ENCODE peak calls at places on chromosomes 6 and 20, in eight cellular contexts. One of them, this sample, is unnamed.
A peak's percentile ranks its signal among the peaks of the same experiment; 100 is the strongest.

GRCh38 chr6:45791600-45792168 is 224.0 kb downstream of the CLIC5 start:
- DNase-seq in mesenchymal stem cell: peak; percentile 37
- DNase-seq in transverse colon: no peak
- DNase-seq in SJSA1: peak; percentile 66
- DNase-seq in uterus: no peak
- DNase-seq in breast epithelium: no peak
- DNase-seq in AG04450: peak; percentile 20
- DNase-seq in left ventricle myocardium inferior: no peak
- DNase-seq in this sample: no peak

GRCh38 chr6:11221623-11222384 is 10.7 kb downstream of the NEDD9 start:
- DNase-seq in mesenchymal stem cell: no peak
- DNase-seq in left ventricle myocardium inferior: no peak
- DNase-seq in breast epithelium: no peak
- DNase-seq in transverse colon: no peak
- DNase-seq in SJSA1: no peak
- DNase-seq in AG04450: no peak
- DNase-seq in uterus: no peak
- DNase-seq in this sample: no peak

GRCh38 chr6:140071601-140072062 is 697.2 kb upstream of the CITED2 start:
- DNase-seq in SJSA1: no peak
- DNase-seq in left ventricle myocardium inferior: no peak
- DNase-seq in transverse colon: no peak
- DNase-seq in AG04450: no peak
- DNase-seq in uterus: no peak
- DNase-seq in breast epithelium: no peak
- DNase-seq in mesenchymal stem cell: peak; percentile 75
- DNase-seq in this sample: no peak

GRCh38 chr6:1643830-1644445 is 34.2 kb downstream of the FOXC1 start:
- DNase-seq in uterus: no peak
- DNase-seq in AG04450: no peak
- DNase-seq in transverse colon: no peak
- DNase-seq in mesenchymal stem cell: no peak
- DNase-seq in breast epithelium: no peak
- DNase-seq in left ventricle myocardium inferior: no peak
- DNase-seq in SJSA1: no peak
- DNase-seq in this sample: no peak

GRCh38 chr6:28775052-28775376 is 148.8 kb downstream of the TRIM27 start:
- DNase-seq in AG04450: no peak
- DNase-seq in left ventricle myocardium inferior: no peak
- DNase-seq in mesenchymal stem cell: no peak
- DNase-seq in transverse colon: no peak
- DNase-seq in breast epithelium: no peak
- DNase-seq in uterus: no peak
- DNase-seq in SJSA1: no peak
- DNase-seq in this sample: no peak

GRCh38 chr6:159893064-159893463 is 2.3 kb downstream of the MAS1 start:
- DNase-seq in transverse colon: no peak
- DNase-seq in mesenchymal stem cell: no peak
- DNase-seq in SJSA1: no peak
- DNase-seq in AG04450: no peak
- DNase-seq in uterus: no peak
- DNase-seq in left ventricle myocardium inferior: no peak
- DNase-seq in breast epithelium: no peak
- DNase-seq in this sample: no peak

GRCh38 chr6:35065870-35066269 is 75.3 kb downstream of the TCP11 start:
- DNase-seq in SJSA1: no peak
- DNase-seq in uterus: no peak
- DNase-seq in mesenchymal stem cell: no peak
- DNase-seq in breast epithelium: no peak
- DNase-seq in left ventricle myocardium inferior: no peak
- DNase-seq in transverse colon: no peak
- DNase-seq in AG04450: no peak
- DNase-seq in this sample: no peak

GRCh38 chr6:25227854-25228253 is 51.3 kb upstream of the CARMIL1 start:
- DNase-seq in SJSA1: no peak
- DNase-seq in mesenchymal stem cell: no peak
- DNase-seq in breast epithelium: no peak
- DNase-seq in left ventricle myocardium inferior: no peak
- DNase-seq in uterus: no peak
- DNase-seq in transverse colon: no peak
- DNase-seq in AG04450: no peak
- DNase-seq in this sample: no peak

DNA sequence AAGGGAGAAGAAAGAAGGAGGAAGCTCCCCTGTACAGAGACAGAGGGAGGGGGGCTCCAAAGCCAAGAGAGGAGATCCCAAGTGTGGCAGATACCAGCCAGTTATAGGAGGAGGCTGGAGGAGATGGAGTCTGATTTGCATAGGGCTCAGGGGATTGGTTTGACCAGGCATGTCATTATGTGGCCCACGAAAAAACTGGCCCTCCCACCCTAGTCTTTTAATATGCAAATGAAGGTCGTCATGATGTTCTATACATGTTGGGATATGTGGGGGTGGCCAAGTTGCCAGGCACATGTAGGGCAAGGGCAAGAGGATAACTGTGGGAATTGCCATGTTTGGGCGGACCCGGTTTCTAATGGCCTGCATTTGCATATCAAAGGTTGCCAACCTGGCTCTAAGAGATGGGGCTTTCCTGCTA is 17.6 kb upstream of the ZFP64 start:
- DNase-seq in breast epithelium: no peak
- DNase-seq in left ventricle myocardium inferior: no peak
- DNase-seq in transverse colon: no peak
- DNase-seq in SJSA1: no peak
- DNase-seq in mesenchymal stem cell: no peak
- DNase-seq in uterus: no peak
- DNase-seq in AG04450: no peak
- DNase-seq in this sample: no peak
- H3K4me3 ChIP-seq in breast epithelium: no peak overlapping the region
- H3K4me3 ChIP-seq in left ventricle myocardium inferior: no peak overlapping the region
- H3K4me3 ChIP-seq in transverse colon: no peak overlapping the region
- H3K4me3 ChIP-seq in SJSA1: no peak overlapping the region
- H3K4me3 ChIP-seq in mesenchymal stem cell: no peak overlapping the region
- H3K4me3 ChIP-seq in uterus: no peak overlapping the region
- H3K4me3 ChIP-seq in AG04450: no peak overlapping the region
- H3K4me3 ChIP-seq in this sample: no peak overlapping the region

DNA sequence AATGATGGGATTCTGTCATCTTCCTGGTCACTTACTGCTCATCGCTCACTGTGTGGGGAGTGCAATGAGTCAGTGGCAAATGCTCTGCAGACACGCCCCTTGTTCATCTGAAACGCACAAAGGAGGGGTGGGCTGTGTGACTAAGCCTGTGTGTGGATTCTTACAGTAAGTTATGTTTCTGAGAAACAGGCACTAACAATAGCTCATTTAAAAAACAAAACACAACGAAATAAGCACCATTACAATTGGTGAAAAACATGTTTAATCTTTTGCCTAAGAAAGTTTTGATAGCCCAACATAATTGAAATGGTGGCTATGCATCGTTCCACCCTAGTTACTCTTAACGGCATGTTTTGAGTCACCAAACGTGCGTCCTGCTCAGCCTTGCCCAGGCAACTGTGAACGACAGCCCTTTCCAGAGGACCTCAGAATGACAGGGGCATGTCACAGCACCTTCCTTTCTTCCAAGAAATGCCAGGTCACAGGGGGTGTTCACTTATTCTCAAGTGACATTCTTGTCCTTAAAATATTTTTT is 118.4 kb upstream of the SGK1 start:
- DNase-seq in uterus: peak; percentile 28
- DNase-seq in mesenchymal stem cell: peak; percentile 98
- DNase-seq in AG04450: peak; percentile 84
- DNase-seq in left ventricle myocardium inferior: no peak
- DNase-seq in SJSA1: peak; percentile 96
- DNase-seq in breast epithelium: no peak
- DNase-seq in transverse colon: peak; percentile 24
- DNase-seq in this sample: no peak
- H3K27ac ChIP-seq in uterus: no peak overlapping the region
- H3K27ac ChIP-seq in mesenchymal stem cell: peak overlapping the region; percentile 55
- H3K27ac ChIP-seq in AG04450: peak overlapping the region; percentile 89
- H3K27ac ChIP-seq in left ventricle myocardium inferior: peak overlapping the region; percentile 60
- H3K27ac ChIP-seq in SJSA1: peak overlapping the region; percentile 97
- H3K27ac ChIP-seq in breast epithelium: no peak overlapping the region
- H3K27ac ChIP-seq in transverse colon: no peak overlapping the region
- H3K27ac ChIP-seq in this sample: no peak overlapping the region

DNA sequence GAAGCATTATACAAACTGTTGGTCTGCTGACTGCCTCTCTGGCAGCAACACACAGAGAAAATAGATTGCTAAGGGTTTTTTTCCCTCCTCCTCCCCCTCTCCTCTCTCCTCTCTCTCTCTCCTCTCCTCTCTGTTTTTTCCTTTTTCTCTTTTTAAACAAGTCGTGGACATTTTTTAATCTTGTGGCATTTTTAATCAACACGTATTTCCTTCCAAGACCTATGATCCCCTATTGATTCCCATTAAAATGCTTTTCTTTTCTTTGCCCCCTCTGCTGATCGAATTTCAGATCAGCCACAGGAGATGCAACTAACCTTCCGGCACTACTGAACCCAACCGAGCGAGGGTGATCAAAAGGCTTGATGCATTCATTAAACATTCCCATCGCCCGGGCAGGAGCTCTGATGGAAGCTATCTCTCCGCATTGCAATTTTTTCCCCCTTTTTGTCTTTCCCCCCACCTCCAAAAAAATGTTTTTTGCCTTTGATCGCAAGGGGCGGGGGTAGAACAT is 90.7 kb upstream of the ARID1B start:
- DNase-seq in AG04450: no peak
- DNase-seq in SJSA1: peak; percentile 88
- DNase-seq in left ventricle myocardium inferior: no peak
- DNase-seq in breast epithelium: peak; percentile 43
- DNase-seq in uterus: no peak
- DNase-seq in mesenchymal stem cell: no peak
- DNase-seq in transverse colon: peak; percentile 51
- DNase-seq in this sample: no peak
- H3K9me3 ChIP-seq in AG04450: no peaks in the 10 kb centered on the region
- H3K9me3 ChIP-seq in SJSA1: no peaks in the 10 kb centered on the region
- H3K9me3 ChIP-seq in left ventricle myocardium inferior: no peaks in the 10 kb centered on the region
- H3K9me3 ChIP-seq in breast epithelium: no peaks in the 10 kb centered on the region
- H3K9me3 ChIP-seq in uterus: no peaks in the 10 kb centered on the region
- H3K9me3 ChIP-seq in mesenchymal stem cell: no peaks in the 10 kb centered on the region
- H3K9me3 ChIP-seq in transverse colon: no peaks in the 10 kb centered on the region
- H3K9me3 ChIP-seq in this sample: no peaks in the 10 kb centered on the region

GRCh38 chr6:29941916-29942274 is 437 bp upstream of the HLA-A start:
- DNase-seq in mesenchymal stem cell: no peak
- DNase-seq in left ventricle myocardium inferior: no peak
- DNase-seq in breast epithelium: no peak
- DNase-seq in AG04450: no peak
- DNase-seq in SJSA1: no peak
- DNase-seq in uterus: no peak
- DNase-seq in transverse colon: no peak
- DNase-seq in this sample: no peak
- H3K4me3 ChIP-seq in mesenchymal stem cell: no peak overlapping the region
- H3K4me3 ChIP-seq in left ventricle myocardium inferior: peak overlapping the region; percentile 62
- H3K4me3 ChIP-seq in breast epithelium: peak overlapping the region; percentile 59
- H3K4me3 ChIP-seq in AG04450: peak overlapping the region; percentile 67
- H3K4me3 ChIP-seq in SJSA1: peak overlapping the region; percentile 75
- H3K4me3 ChIP-seq in uterus: peak overlapping the region; percentile 43
- H3K4me3 ChIP-seq in transverse colon: peak overlapping the region; percentile 66
- H3K4me3 ChIP-seq in this sample: peak overlapping the region; percentile 26

DNA sequence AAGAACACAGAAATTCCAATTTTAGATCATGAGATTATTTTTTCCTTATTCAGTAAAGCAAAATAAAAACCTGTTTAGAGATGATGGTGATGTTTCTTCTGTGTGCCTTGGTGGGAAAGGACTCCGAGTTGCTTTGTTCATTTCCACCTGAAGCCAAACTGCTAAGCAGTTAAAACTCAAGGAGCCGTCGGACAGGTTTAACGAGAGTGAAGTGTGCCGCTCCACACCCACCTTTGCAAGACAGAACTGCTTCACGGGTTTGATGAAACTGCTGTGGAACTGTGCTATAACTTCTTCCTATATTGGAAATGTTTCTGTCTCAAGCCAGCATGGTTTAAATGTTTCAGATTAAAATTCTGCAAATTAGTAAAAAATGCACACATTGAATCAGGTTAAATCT is 9.2 kb upstream of the DSP start:
- DNase-seq in uterus: no peak
- DNase-seq in SJSA1: no peak
- DNase-seq in mesenchymal stem cell: no peak
- DNase-seq in transverse colon: peak; percentile 85
- DNase-seq in AG04450: no peak
- DNase-seq in breast epithelium: peak; percentile 77
- DNase-seq in left ventricle myocardium inferior: no peak
- DNase-seq in this sample: no peak
- H3K27ac ChIP-seq in uterus: no peak overlapping the region
- H3K27ac ChIP-seq in SJSA1: no peak overlapping the region
- H3K27ac ChIP-seq in mesenchymal stem cell: no peak overlapping the region
- H3K27ac ChIP-seq in transverse colon: peak overlapping the region; percentile 57
- H3K27ac ChIP-seq in AG04450: no peak overlapping the region
- H3K27ac ChIP-seq in breast epithelium: no peak overlapping the region
- H3K27ac ChIP-seq in left ventricle myocardium inferior: no peak overlapping the region
- H3K27ac ChIP-seq in this sample: no peak overlapping the region

GRCh38 chr6:166604911-166605310 is 18.4 kb upstream of the RAMACL start:
- DNase-seq in mesenchymal stem cell: no peak
- DNase-seq in SJSA1: no peak
- DNase-seq in transverse colon: no peak
- DNase-seq in AG04450: no peak
- DNase-seq in uterus: peak; percentile 11
- DNase-seq in left ventricle myocardium inferior: no peak
- DNase-seq in breast epithelium: no peak
- DNase-seq in this sample: no peak
- H3K9me3 ChIP-seq in mesenchymal stem cell: no peaks in the 10 kb centered on the region
- H3K9me3 ChIP-seq in SJSA1: no peaks in the 10 kb centered on the region
- H3K9me3 ChIP-seq in transverse colon: no peaks in the 10 kb centered on the region
- H3K9me3 ChIP-seq in AG04450: peaks cover 13% of the 10 kb centered on the region
- H3K9me3 ChIP-seq in uterus: no peaks in the 10 kb centered on the region
- H3K9me3 ChIP-seq in left ventricle myocardium inferior: no peaks in the 10 kb centered on the region
- H3K9me3 ChIP-seq in breast epithelium: no peaks in the 10 kb centered on the region
- H3K9me3 ChIP-seq in this sample: no peaks in the 10 kb centered on the region

This sample was measured in pancreas.